ENCODE peak calls at places on chromosomes 5 and 9, in eight cellular contexts. P, Y, V, U, S, Q, N and E are unnamed samples.
A peak's percentile ranks its signal among the peaks of the same experiment; 100 is the strongest.

GRCh38 chr5:95794070-95794516 is 28.4 kb downstream of the GLRX start:
- DNase-seq in U (no peak), Q (no peak), S (peak; percentile 67), Y (no peak), N (no peak), V (no peak), P (no peak), E (no peak)

GRCh38 chr5:110625376-110625999 is 101.0 kb downstream of the TMEM232 start:
- DNase-seq in N (no peak), Q (peak; percentile 22), P (no peak), V (no peak), Y (no peak), S (peak; percentile 52), U (no peak), E (no peak)

GRCh38 chr5:170572453-170572852 is 68.6 kb downstream of the KCNIP1 start:
- DNase-seq in Q (no peak), U (no peak), V (no peak), S (no peak), P (no peak), Y (no peak), N (no peak), E (peak; percentile 17)

GRCh38 chr9:117076571-117077300 is 338.1 kb downstream of the ASTN2 start:
- DNase-seq in Q (no peak), Y (no peak), P (no peak), V (no peak), N (no peak), S (no peak), U (no peak), E (no peak)

GRCh38 chr5:89105836-89106235 is 222.9 kb upstream of the MEF2C start:
- DNase-seq in U (no peak), S (no peak), V (no peak), P (no peak), Q (no peak), Y (no peak), N (no peak), E (no peak)

GRCh38 chr5:66010476-66010875 is 84.1 kb downstream of the ERBIN start:
- DNase-seq in U (no peak), Q (no peak), S (peak; percentile 39), V (no peak), Y (no peak), P (no peak), N (no peak), E (no peak)

GRCh38 chr5:120304653-120305052 is 159.4 kb upstream of the PRR16 start:
- DNase-seq in S (peak; percentile 83), V (no peak), Y (no peak), U (no peak), P (no peak), Q (no peak), N (no peak), E (no peak)

GRCh38 chr5:55440188-55440646 is 94.5 kb downstream of the PLPP1 start:
- DNase-seq in S (peak; percentile 34), N (no peak), Q (no peak), Y (no peak), P (no peak), V (no peak), U (no peak), E (no peak)

GRCh38 chr5:5784114-5784513 is 361.6 kb downstream of the ICE1 start:
- DNase-seq in N (no peak), S (no peak), Q (no peak), Y (no peak), U (no peak), V (no peak), P (no peak), E (no peak)

GRCh38 chr9:94139672-94140417 is 55.6 kb downstream of the PTPDC1 start:
- DNase-seq in S (peak; percentile 96), Y (peak; percentile 93), Q (peak; percentile 72), V (peak; percentile 82), U (peak; percentile 85), P (peak; percentile 94), N (no peak), E (no peak)

GRCh38 chr5:138077064-138077696 is 6.7 kb upstream of the WNT8A start:
- DNase-seq in U (peak; percentile 48), V (no peak), Y (peak; percentile 66), S (peak; percentile 65), N (no peak), Q (peak; percentile 62), P (peak; percentile 77), E (no peak)

GRCh38 chr5:147177125-147177840 is 57.5 kb upstream of the STK32A start:
- DNase-seq in P (no peak), V (no peak), Y (no peak), S (peak; percentile 50), Q (no peak), N (no peak), U (no peak), E (no peak)

GRCh38 chr5:168844566-168845296 is 265.6 kb upstream of the PANK3 start:
- DNase-seq in N (no peak), S (no peak), Y (no peak), P (no peak), V (no peak), Q (no peak), U (no peak), E (no peak)

GRCh38 chr9:94852373-94852772 is 125.9 kb downstream of the AOPEP start:
- DNase-seq in V (no peak), Y (no peak), P (no peak), U (no peak), N (no peak), Q (no peak), S (no peak), E (no peak)

GRCh38 chr9:3732077-3733038 is 206.6 kb upstream of the RFX3 start:
- DNase-seq in Y (peak; percentile 53), V (no peak), U (no peak), Q (peak; percentile 73), S (peak; percentile 90), N (no peak), P (peak; percentile 53), E (peak; percentile 34)

GRCh38 chr5:93307557-93307956 is 273.5 kb downstream of the NR2F1-AS1 start:
- DNase-seq in Y (no peak), S (peak; percentile 63), U (no peak), N (no peak), V (no peak), P (no peak), Q (no peak), E (no peak)

GRCh38 chr5:21685536-21685935 is 1167.6 kb downstream of the CDH12 start:
- DNase-seq in S (peak; percentile 28), Y (no peak), Q (no peak), P (no peak), U (no peak), N (no peak), V (no peak), E (no peak)

GRCh38 chr9:34254141-34254913 is 74.7 kb downstream of the KIF24 start:
- DNase-seq in N (no peak), V (no peak), Y (peak; percentile 59), P (peak; percentile 56), Q (peak; percentile 28), S (peak; percentile 79), U (no peak), E (no peak)

GRCh38 chr9:34253460-34253837 is 74.6 kb downstream of the UBAP1 start:
- DNase-seq in Y (peak; percentile 67), N (no peak), U (no peak), V (no peak), Q (no peak), P (peak; percentile 52), S (peak; percentile 70), E (no peak)

GRCh38 chr9:34250721-34251120 is 71.9 kb downstream of the UBAP1 start:
- DNase-seq in Q (no peak), N (no peak), P (no peak), U (no peak), S (no peak), Y (no peak), V (no peak), E (no peak)

GRCh38 chr9:34252016-34252415 is 73.2 kb downstream of the UBAP1 start:
- DNase-seq in Q (no peak), P (no peak), U (no peak), N (no peak), S (no peak), Y (no peak), V (no peak), E (no peak)

DNA sequence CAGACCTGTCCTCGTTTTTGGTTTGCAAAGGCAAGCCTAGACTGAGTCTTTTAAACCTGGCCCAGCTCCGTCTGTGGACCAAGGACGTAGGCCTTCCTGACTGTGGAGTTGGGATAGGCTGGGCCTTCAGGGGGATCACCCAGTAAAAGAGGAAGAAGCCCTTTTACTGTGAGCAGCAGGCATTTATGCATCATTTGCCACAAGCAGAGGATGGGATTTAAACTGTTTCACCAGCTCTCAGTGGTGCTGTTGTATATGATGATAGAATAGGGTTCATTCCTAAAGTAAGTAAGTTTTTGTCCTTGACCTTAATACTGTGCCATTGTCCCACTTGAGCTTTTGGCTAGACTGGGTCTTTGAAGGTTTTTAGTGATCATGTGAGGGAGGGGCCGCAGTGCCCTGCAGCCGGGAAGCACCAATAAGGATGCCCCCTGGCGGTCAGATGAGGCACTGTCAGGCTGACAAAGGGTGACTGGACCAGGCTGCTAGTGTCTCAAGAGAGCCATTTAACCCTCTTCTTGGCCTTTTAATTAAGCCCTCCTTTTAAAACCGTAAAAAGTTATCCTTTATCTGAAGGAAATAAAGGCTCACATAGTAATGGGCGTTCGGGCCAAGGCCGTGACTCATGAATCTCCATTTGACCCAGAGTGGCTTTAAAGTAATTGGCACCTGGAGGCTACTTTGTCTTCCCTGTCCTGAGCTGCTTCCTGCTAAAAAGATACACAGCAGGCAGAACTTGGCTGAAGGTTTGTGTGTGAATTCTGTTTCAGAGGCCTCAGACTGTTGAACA is 74.0 kb downstream of the UBAP1 start:
- DNase-seq in Y (peak; percentile 81), P (peak; percentile 59), U (peak; percentile 61), Q (peak; percentile 18), S (peak; percentile 54), N (no peak), V (peak; percentile 63), E (no peak)
- TF ChIP-seq POLR2A in Y (no peak), P (no peak), U (no peak), Q (no peak), S (no peak), N (no peak), V (no peak), E (no peak)

GRCh38 chr9:129069825-129070473 is 11.0 kb upstream of the DOLPP1 start:
- DNase-seq in Y (no peak), P (no peak), Q (no peak), U (no peak), V (no peak), N (no peak), S (no peak), E (no peak)
- TF ChIP-seq POLR2A in Y (no peak), P (no peak), Q (no peak), U (no peak), V (no peak), N (no peak), S (no peak), E (no peak)

GRCh38 chr9:87685431-87685830 is 40.5 kb upstream of the CTSL start:
- DNase-seq in Q (no peak), P (no peak), U (no peak), N (no peak), S (peak; percentile 67), Y (no peak), V (no peak), E (no peak)
- TF ChIP-seq POLR2A in Q (no peak), P (no peak), U (no peak), N (no peak), S (no peak), Y (no peak), V (no peak), E (no peak)

DNA sequence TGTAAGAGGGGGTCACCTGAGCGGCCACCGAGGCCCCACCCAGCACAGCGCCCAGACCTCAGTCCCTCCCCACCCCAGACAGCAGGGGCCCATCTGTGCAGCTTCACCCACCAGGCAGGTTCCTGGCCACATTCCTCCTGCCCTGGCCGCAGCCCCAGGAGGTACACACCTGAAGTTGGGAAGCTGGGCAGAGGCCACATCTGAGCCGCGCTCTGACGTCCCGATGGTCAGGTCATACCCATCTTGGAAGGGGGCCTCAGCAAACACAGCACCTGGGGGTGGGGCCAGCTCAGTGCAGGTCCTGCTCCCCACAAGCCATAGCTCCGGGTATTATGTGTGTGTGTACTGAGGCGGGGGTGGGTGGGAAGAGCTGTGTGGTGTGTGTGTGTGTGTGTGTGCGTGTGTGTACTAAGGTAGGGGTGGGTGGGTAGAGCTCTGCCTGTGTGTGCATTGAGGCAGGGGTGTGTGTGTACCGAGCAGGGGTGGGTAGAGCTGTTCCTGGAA is 5.6 kb downstream of the SPOUT1 start:
- DNase-seq in Q (no peak), S (no peak), U (no peak), V (peak; percentile 80), P (no peak), N (no peak), Y (no peak), E (no peak)
- TF ChIP-seq POLR2A in Q (no peak), S (no peak), U (no peak), V (no peak), P (no peak), N (no peak), Y (no peak), E (no peak)